ENCODE peak calls at places on chromosomes 13 and 19, in four cellular contexts. One of them, this sample, is unnamed.

GRCh38 chr13:92354583-92354982 is 872.0 kb upstream of the GPC6 start:
- DNase-seq in upper lobe of left lung: no peak
- DNase-seq in IMR-90: no peak
- DNase-seq in left ventricle myocardium inferior: no peak
- DNase-seq in this sample: no peak

GRCh38 chr19:10491472-10492047 is 11.6 kb downstream of the KEAP1 start:
- DNase-seq in upper lobe of left lung: no peak
- DNase-seq in IMR-90: no peak
- DNase-seq in left ventricle myocardium inferior: no peak
- DNase-seq in this sample: no peak

GRCh38 chr19:44820648-44821609 is 12.0 kb downstream of the BCAM start:
- DNase-seq in upper lobe of left lung: no peak
- DNase-seq in IMR-90: no peak
- DNase-seq in left ventricle myocardium inferior: peak; percentile 79
- DNase-seq in this sample: no peak

GRCh38 chr19:38478273-38478971 is 44.9 kb downstream of the RYR1 start:
- DNase-seq in upper lobe of left lung: no peak
- DNase-seq in IMR-90: no peak
- DNase-seq in left ventricle myocardium inferior: no peak
- DNase-seq in this sample: peak; percentile 1

GRCh38 chr13:51794959-51795358 is 9.0 kb downstream of the DHRS12 start:
- DNase-seq in upper lobe of left lung: no peak
- DNase-seq in IMR-90: no peak
- DNase-seq in left ventricle myocardium inferior: no peak
- DNase-seq in this sample: no peak

GRCh38 chr13:113895436-113895835 is 31.6 kb upstream of the GAS6 start:
- DNase-seq in upper lobe of left lung: no peak
- DNase-seq in IMR-90: peak; percentile 34
- DNase-seq in left ventricle myocardium inferior: no peak
- DNase-seq in this sample: peak; percentile 44

GRCh38 chr19:31351212-31352193 is 2.3 kb upstream of the TSHZ3 start:
- DNase-seq in upper lobe of left lung: no peak
- DNase-seq in IMR-90: peak; percentile 63
- DNase-seq in left ventricle myocardium inferior: peak; percentile 44
- DNase-seq in this sample: peak; percentile 70

GRCh38 chr19:37855098-37855497 is 51.3 kb downstream of the WDR87 start:
- DNase-seq in upper lobe of left lung: peak; percentile 22
- DNase-seq in IMR-90: peak; percentile 17
- DNase-seq in left ventricle myocardium inferior: peak; percentile 32
- DNase-seq in this sample: peak; percentile 20

GRCh38 chr13:44011036-44011435 is 131.3 kb downstream of the LACC1 start:
- DNase-seq in upper lobe of left lung: no peak
- DNase-seq in IMR-90: no peak
- DNase-seq in left ventricle myocardium inferior: no peak
- DNase-seq in this sample: no peak

GRCh38 chr19:2475702-2476450 is at the start of gene GADD45B:
- DNase-seq in upper lobe of left lung: peak; percentile 97
- DNase-seq in IMR-90: peak; percentile 97
- DNase-seq in left ventricle myocardium inferior: peak; percentile 98
- DNase-seq in this sample: peak; percentile 99

GRCh38 chr13:114108141-114108761 is 24.2 kb downstream of the RASA3 start:
- DNase-seq in upper lobe of left lung: peak; percentile 11
- DNase-seq in IMR-90: no peak
- DNase-seq in left ventricle myocardium inferior: no peak
- DNase-seq in this sample: no peak

GRCh38 chr13:109694972-109695371 is 91.4 kb downstream of the IRS2 start:
- DNase-seq in upper lobe of left lung: no peak
- DNase-seq in IMR-90: no peak
- DNase-seq in left ventricle myocardium inferior: no peak
- DNase-seq in this sample: no peak

GRCh38 chr13:32639502-32640105 is 53.4 kb downstream of the PDS5B start:
- DNase-seq in upper lobe of left lung: peak; percentile 54
- DNase-seq in IMR-90: peak; percentile 77
- DNase-seq in left ventricle myocardium inferior: no peak
- DNase-seq in this sample: peak; percentile 85

GRCh38 chr19:2381151-2381822 is 21.2 kb downstream of the TMPRSS9 start:
- DNase-seq in upper lobe of left lung: no peak
- DNase-seq in IMR-90: peak; percentile 15
- DNase-seq in left ventricle myocardium inferior: no peak
- DNase-seq in this sample: peak; percentile 21

GRCh38 chr19:2428027-2428690 is 773 bp upstream of the TIMM13 start:
- DNase-seq in upper lobe of left lung: no peak
- DNase-seq in IMR-90: peak; percentile 8
- DNase-seq in left ventricle myocardium inferior: peak; percentile 36
- DNase-seq in this sample: peak; percentile 41

GRCh38 chr13:34025746-34026145 is 207.8 kb downstream of the RFC3 start:
- DNase-seq in upper lobe of left lung: no peak
- DNase-seq in IMR-90: peak; percentile 8
- DNase-seq in left ventricle myocardium inferior: no peak
- DNase-seq in this sample: peak; percentile 94

GRCh38 chr13:110089815-110090214 is 217.1 kb downstream of the COL4A1 start:
- DNase-seq in upper lobe of left lung: no peak
- DNase-seq in IMR-90: no peak
- DNase-seq in left ventricle myocardium inferior: no peak
- DNase-seq in this sample: no peak

GRCh38 chr13:50131998-50132936 is 117.0 kb downstream of the KCNRG start:
- DNase-seq in upper lobe of left lung: no peak
- DNase-seq in IMR-90: no peak
- DNase-seq in left ventricle myocardium inferior: no peak
- DNase-seq in this sample: no peak

GRCh38 chr13:100827489-100828000 is 152.9 kb upstream of the TMTC4 start:
- DNase-seq in upper lobe of left lung: no peak
- DNase-seq in IMR-90: no peak
- DNase-seq in left ventricle myocardium inferior: no peak
- DNase-seq in this sample: peak; percentile 19

GRCh38 chr19:37951816-37952210 is 44.8 kb downstream of the SIPA1L3 start:
- DNase-seq in upper lobe of left lung: no peak
- DNase-seq in IMR-90: no peak
- DNase-seq in left ventricle myocardium inferior: no peak
- DNase-seq in this sample: no peak

GRCh38 chr19:28485300-28485699 is 727.7 kb downstream of the UQCRFS1 start:
- DNase-seq in upper lobe of left lung: peak; percentile 52
- DNase-seq in IMR-90: no peak
- DNase-seq in left ventricle myocardium inferior: no peak
- DNase-seq in this sample: no peak

GRCh38 chr13:51681037-51681678 is 96.9 kb downstream of the WDFY2 start:
- DNase-seq in upper lobe of left lung: no peak
- DNase-seq in IMR-90: peak; percentile 88
- DNase-seq in left ventricle myocardium inferior: no peak
- DNase-seq in this sample: peak; percentile 68

GRCh38 chr13:24834902-24835510 is 71.0 kb downstream of the RNF17 start:
- DNase-seq in upper lobe of left lung: no peak
- DNase-seq in IMR-90: no peak
- DNase-seq in left ventricle myocardium inferior: no peak
- DNase-seq in this sample: no peak

GRCh38 chr13:100274942-100275506 is 186.1 kb downstream of the PCCA start:
- DNase-seq in upper lobe of left lung: no peak
- DNase-seq in IMR-90: peak; percentile 4
- DNase-seq in left ventricle myocardium inferior: no peak
- DNase-seq in this sample: no peak

GRCh38 chr19:14497347-14497921 is 1.5 kb upstream of the GIPC1 start:
- DNase-seq in upper lobe of left lung: peak; percentile 75
- DNase-seq in IMR-90: no peak
- DNase-seq in left ventricle myocardium inferior: no peak
- DNase-seq in this sample: peak; percentile 53
- H3K4me3 ChIP-seq in upper lobe of left lung: no peak overlapping the region
- H3K4me3 ChIP-seq in IMR-90: no peak overlapping the region
- H3K4me3 ChIP-seq in left ventricle myocardium inferior: no peak overlapping the region
- H3K4me3 ChIP-seq in this sample: no peak overlapping the region

GRCh38 chr19:989381-990081 is 5.4 kb downstream of the WDR18 start:
- DNase-seq in upper lobe of left lung: no peak
- DNase-seq in IMR-90: no peak
- DNase-seq in left ventricle myocardium inferior: no peak
- DNase-seq in this sample: no peak
- TF ChIP-seq CTCF in upper lobe of left lung: no peak
- TF ChIP-seq CTCF in IMR-90: peak; percentile 16
- TF ChIP-seq CTCF in left ventricle myocardium inferior: peak; percentile 20
- TF ChIP-seq CTCF in this sample: peak; percentile 20

GRCh38 chr19:1133471-1133929 is 29.7 kb downstream of the GPX4 start:
- DNase-seq in upper lobe of left lung: peak; percentile 55
- DNase-seq in IMR-90: no peak
- DNase-seq in left ventricle myocardium inferior: no peak
- DNase-seq in this sample: no peak
- H3K4me3 ChIP-seq in upper lobe of left lung: no peak overlapping the region
- H3K4me3 ChIP-seq in IMR-90: no peak overlapping the region
- H3K4me3 ChIP-seq in left ventricle myocardium inferior: peak overlapping the region; percentile 79
- H3K4me3 ChIP-seq in this sample: no peak overlapping the region

DNA sequence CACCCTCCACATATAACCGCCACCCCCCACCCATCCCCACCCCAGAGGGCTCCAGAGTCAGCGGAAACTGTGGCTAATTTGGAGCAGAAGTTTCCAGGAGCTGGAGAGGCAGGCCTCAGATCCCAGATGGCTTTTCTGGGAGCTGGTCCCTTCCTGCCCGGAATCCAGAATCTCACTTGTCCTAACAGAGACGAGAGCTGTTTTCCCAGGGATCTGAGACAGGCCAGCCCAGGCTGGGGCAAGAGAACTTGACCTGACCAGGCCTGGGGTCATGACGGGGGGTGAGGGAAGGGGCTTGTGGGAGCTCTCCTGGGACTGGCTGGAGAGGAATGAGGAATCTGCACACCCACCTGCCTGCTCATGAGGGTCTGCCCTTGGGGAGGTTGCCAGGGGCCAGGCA is 6.5 kb downstream of the EPHX3 start:
- DNase-seq in upper lobe of left lung: no peak
- DNase-seq in IMR-90: no peak
- DNase-seq in left ventricle myocardium inferior: no peak
- DNase-seq in this sample: no peak
- TF ChIP-seq CTCF in upper lobe of left lung: no peak
- TF ChIP-seq CTCF in IMR-90: no peak
- TF ChIP-seq CTCF in left ventricle myocardium inferior: no peak
- TF ChIP-seq CTCF in this sample: no peak

DNA sequence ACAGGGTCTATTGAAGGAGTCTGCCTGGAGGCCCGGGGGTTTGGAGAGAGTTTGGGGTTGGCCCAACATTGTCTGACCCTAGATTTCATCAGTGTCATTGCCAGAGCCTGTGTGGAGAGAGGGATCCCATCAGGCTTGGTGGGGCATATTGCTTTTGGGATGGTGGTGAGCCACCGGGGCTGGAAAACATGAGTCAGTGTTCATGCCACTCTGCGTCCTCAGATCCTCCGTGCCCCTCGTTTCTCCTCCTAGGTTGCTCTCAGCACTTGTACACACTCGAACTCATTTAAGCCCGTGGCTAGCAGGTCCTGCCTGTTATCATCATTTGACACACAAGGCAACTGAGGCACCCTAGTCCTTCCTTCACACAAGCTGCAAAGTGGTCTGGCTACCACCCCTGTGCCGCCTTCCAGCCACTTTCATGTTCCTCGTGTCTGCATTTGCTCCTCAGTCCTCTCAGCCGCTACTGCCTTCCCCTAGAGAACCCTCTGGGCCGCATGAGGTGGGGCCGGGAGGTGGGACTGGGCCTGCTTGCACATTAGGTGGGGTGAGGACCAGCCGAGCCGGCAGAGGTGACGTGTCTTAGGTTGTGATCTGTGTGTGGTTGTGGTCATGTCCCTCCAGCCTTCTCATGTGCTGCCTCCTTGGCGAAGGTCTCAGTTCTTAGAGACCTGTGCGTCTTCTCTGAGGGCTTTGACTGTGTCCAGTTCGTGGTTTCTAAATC is 3.6 kb downstream of the NACC1 start:
- DNase-seq in upper lobe of left lung: no peak
- DNase-seq in IMR-90: no peak
- DNase-seq in left ventricle myocardium inferior: no peak
- DNase-seq in this sample: no peak
- H3K4me3 ChIP-seq in upper lobe of left lung: no peak overlapping the region
- H3K4me3 ChIP-seq in IMR-90: no peak overlapping the region
- H3K4me3 ChIP-seq in left ventricle myocardium inferior: no peak overlapping the region
- H3K4me3 ChIP-seq in this sample: no peak overlapping the region

GRCh38 chr13:108305655-108306054 is 36.1 kb downstream of the TNFSF13B start:
- DNase-seq in upper lobe of left lung: no peak
- DNase-seq in IMR-90: no peak
- DNase-seq in left ventricle myocardium inferior: no peak
- DNase-seq in this sample: no peak
- TF ChIP-seq CTCF in upper lobe of left lung: no peak
- TF ChIP-seq CTCF in IMR-90: no peak
- TF ChIP-seq CTCF in left ventricle myocardium inferior: no peak
- TF ChIP-seq CTCF in this sample: no peak

GRCh38 chr13:40477623-40478608 is 188.5 kb downstream of the FOXO1 start:
- DNase-seq in upper lobe of left lung: peak; percentile 33
- DNase-seq in IMR-90: no peak
- DNase-seq in left ventricle myocardium inferior: peak; percentile 62
- DNase-seq in this sample: peak; percentile 57
- H3K4me3 ChIP-seq in upper lobe of left lung: no peak overlapping the region
- H3K4me3 ChIP-seq in IMR-90: no peak overlapping the region
- H3K4me3 ChIP-seq in left ventricle myocardium inferior: no peak overlapping the region
- H3K4me3 ChIP-seq in this sample: no peak overlapping the region

GRCh38 chr13:29527511-29527910 is 68.0 kb downstream of the SLC7A1 start:
- DNase-seq in upper lobe of left lung: no peak
- DNase-seq in IMR-90: no peak
- DNase-seq in left ventricle myocardium inferior: no peak
- DNase-seq in this sample: no peak

GRCh38 chr13:29524176-29524575 is 71.3 kb downstream of the SLC7A1 start:
- DNase-seq in upper lobe of left lung: no peak
- DNase-seq in IMR-90: no peak
- DNase-seq in left ventricle myocardium inferior: peak; percentile 79
- DNase-seq in this sample: peak; percentile 95

GRCh38 chr13:29524641-29525040 is 70.8 kb downstream of the SLC7A1 start:
- DNase-seq in upper lobe of left lung: no peak
- DNase-seq in IMR-90: no peak
- DNase-seq in left ventricle myocardium inferior: no peak
- DNase-seq in this sample: no peak

GRCh38 chr13:29526741-29527140 is 68.7 kb downstream of the SLC7A1 start:
- DNase-seq in upper lobe of left lung: no peak
- DNase-seq in IMR-90: no peak
- DNase-seq in left ventricle myocardium inferior: no peak
- DNase-seq in this sample: no peak

DNA sequence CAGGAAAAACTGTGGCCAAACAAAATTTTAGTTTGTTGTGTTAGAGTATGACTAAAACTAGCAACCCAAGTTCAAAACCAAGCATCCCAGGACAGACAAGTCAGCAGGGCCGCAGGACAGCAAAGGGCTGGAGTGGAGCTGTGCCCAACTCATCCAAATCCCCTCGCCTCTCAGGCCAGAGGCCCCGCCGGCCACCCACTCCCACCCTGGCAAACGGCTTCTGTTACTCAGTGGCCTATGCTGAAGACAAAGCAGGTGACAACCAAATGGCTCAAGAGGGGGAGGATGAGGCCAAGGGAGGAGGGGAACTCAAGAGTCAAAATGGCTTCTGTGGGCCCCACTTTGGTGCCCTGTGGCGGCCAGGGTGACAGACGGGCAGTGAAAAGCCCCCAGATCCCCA is 69.7 kb downstream of the SLC7A1 start:
- DNase-seq in upper lobe of left lung: no peak
- DNase-seq in IMR-90: no peak
- DNase-seq in left ventricle myocardium inferior: no peak
- DNase-seq in this sample: no peak
- TF ChIP-seq CTCF in upper lobe of left lung: no peak
- TF ChIP-seq CTCF in IMR-90: no peak
- TF ChIP-seq CTCF in left ventricle myocardium inferior: no peak
- TF ChIP-seq CTCF in this sample: no peak

GRCh38 chr19:4060621-4061177 is 6.0 kb downstream of the ZBTB7A start:
- DNase-seq in upper lobe of left lung: peak; percentile 23
- DNase-seq in IMR-90: no peak
- DNase-seq in left ventricle myocardium inferior: no peak
- DNase-seq in this sample: no peak
- H3K4me3 ChIP-seq in upper lobe of left lung: peak overlapping the region; percentile 7
- H3K4me3 ChIP-seq in IMR-90: no peak overlapping the region
- H3K4me3 ChIP-seq in left ventricle myocardium inferior: peak overlapping the region; percentile 96
- H3K4me3 ChIP-seq in this sample: peak overlapping the region; percentile 53